ENCODE peak calls at places on chromosomes 6 and 20, in seven cellular contexts. H, P, K, F, A, S and Y are unnamed samples.
A peak's percentile ranks its signal among the peaks of the same experiment; 100 is the strongest.

GRCh38 chr20:58986968-58987517 is 6.0 kb downstream of the NELFCD start:
- DNase-seq in K (no peak), H (no peak), S (no peak), P (no peak), A (no peak), F (no peak), Y (peak; percentile 11)

GRCh38 chr6:46781478-46782378 is 11.5 kb upstream of the MEP1A start:
- DNase-seq in H (peak; percentile 91), S (peak; percentile 49), F (peak; percentile 50), K (peak; percentile 26), A (no peak), P (peak; percentile 6), Y (peak; percentile 30)

GRCh38 chr20:31894980-31895675 is 24.7 kb downstream of the TTLL9 start:
- DNase-seq in P (no peak), H (peak; percentile 88), K (peak; percentile 87), A (peak; percentile 93), F (peak; percentile 49), S (peak; percentile 60), Y (no peak)

GRCh38 chr6:127146935-127147334 is 28.5 kb downstream of the RSPO3 start:
- DNase-seq in H (no peak), F (peak; percentile 82), P (no peak), K (no peak), A (no peak), S (no peak), Y (no peak)

GRCh38 chr20:62296724-62297448 is 5.9 kb upstream of the ADRM1 start:
- DNase-seq in S (peak; percentile 47), A (no peak), P (no peak), H (no peak), K (peak; percentile 61), F (no peak), Y (no peak)

GRCh38 chr6:163405412-163406309 is 8.9 kb upstream of the QKI start:
- DNase-seq in K (peak; percentile 88), S (peak; percentile 86), A (no peak), F (no peak), P (no peak), H (peak; percentile 45), Y (peak; percentile 69)

GRCh38 chr20:3156811-3157619 is 2.6 kb downstream of the FASTKD5 start:
- DNase-seq in F (peak; percentile 26), K (no peak), S (no peak), H (no peak), P (no peak), A (no peak), Y (no peak)

GRCh38 chr20:887137-887536 is 29.0 kb downstream of the ANGPT4 start:
- DNase-seq in P (peak; percentile 28), A (no peak), F (no peak), H (no peak), K (no peak), S (no peak), Y (no peak)

GRCh38 chr6:39464067-39464466 is 141.6 kb upstream of the KCNK16 start:
- DNase-seq in F (no peak), H (no peak), P (no peak), S (no peak), K (no peak), A (no peak), Y (no peak)

GRCh38 chr6:167235421-167236238 is 55.5 kb upstream of the UNC93A start:
- DNase-seq in S (no peak), K (no peak), P (no peak), H (no peak), A (no peak), F (no peak), Y (no peak)

GRCh38 chr6:131966443-131966842 is 15.3 kb upstream of the CCN2 start:
- DNase-seq in A (no peak), S (no peak), P (no peak), F (peak; percentile 28), K (no peak), H (no peak), Y (no peak)

GRCh38 chr6:26197736-26198625 is 110.8 kb downstream of the HFE start:
- DNase-seq in A (no peak), H (no peak), K (no peak), P (no peak), S (peak; percentile 26), F (peak; percentile 27), Y (peak; percentile 81)

GRCh38 chr6:47044418-47044817 is 2.3 kb upstream of the ADGRF1 start:
- DNase-seq in S (no peak), F (no peak), H (no peak), P (no peak), A (no peak), K (no peak), Y (no peak)

GRCh38 chr20:58192567-58192966 is 35.9 kb downstream of the ANKRD60 start:
- DNase-seq in A (no peak), K (no peak), H (no peak), P (no peak), F (no peak), S (no peak), Y (no peak)

GRCh38 chr6:12113190-12113578 is 101.1 kb downstream of the HIVEP1 start:
- DNase-seq in F (peak; percentile 84), P (no peak), S (no peak), K (no peak), H (no peak), A (no peak), Y (no peak)

GRCh38 chr6:159107451-159108260 is 61.5 kb upstream of the FNDC1 start:
- DNase-seq in F (no peak), H (no peak), K (no peak), P (no peak), A (peak; percentile 75), S (no peak), Y (no peak)

GRCh38 chr6:27290065-27290849 is 21.8 kb downstream of the POM121L2 start:
- DNase-seq in S (no peak), F (peak; percentile 63), H (no peak), P (no peak), A (no peak), K (no peak), Y (no peak)

GRCh38 chr6:17091122-17091521 is 10.7 kb upstream of the STMND1 start:
- DNase-seq in P (no peak), H (no peak), K (no peak), S (no peak), A (no peak), F (peak; percentile 32), Y (no peak)

GRCh38 chr6:103105686-103106085 is 1712.2 kb downstream of the GRIK2 start:
- DNase-seq in S (no peak), K (no peak), P (no peak), F (no peak), A (no peak), H (no peak), Y (no peak)

GRCh38 chr20:59756241-59756640 is 151.9 kb downstream of the PHACTR3 start:
- DNase-seq in P (no peak), S (no peak), A (no peak), H (no peak), K (no peak), F (no peak), Y (no peak)

GRCh38 chr20:18223399-18223798 is 64.9 kb upstream of the ZNF133 start:
- DNase-seq in K (no peak), P (no peak), S (no peak), A (no peak), F (no peak), H (no peak), Y (no peak)

GRCh38 chr6:109183109-109183508 is 87.8 kb downstream of the CEP57L1 start:
- DNase-seq in K (no peak), H (no peak), A (no peak), S (no peak), P (no peak), F (no peak), Y (no peak)
- TF ChIP-seq CTCF in K (no peak), H (no peak), A (no peak), S (no peak), P (peak; percentile 10), F (no peak), Y (peak; percentile 16)

DNA sequence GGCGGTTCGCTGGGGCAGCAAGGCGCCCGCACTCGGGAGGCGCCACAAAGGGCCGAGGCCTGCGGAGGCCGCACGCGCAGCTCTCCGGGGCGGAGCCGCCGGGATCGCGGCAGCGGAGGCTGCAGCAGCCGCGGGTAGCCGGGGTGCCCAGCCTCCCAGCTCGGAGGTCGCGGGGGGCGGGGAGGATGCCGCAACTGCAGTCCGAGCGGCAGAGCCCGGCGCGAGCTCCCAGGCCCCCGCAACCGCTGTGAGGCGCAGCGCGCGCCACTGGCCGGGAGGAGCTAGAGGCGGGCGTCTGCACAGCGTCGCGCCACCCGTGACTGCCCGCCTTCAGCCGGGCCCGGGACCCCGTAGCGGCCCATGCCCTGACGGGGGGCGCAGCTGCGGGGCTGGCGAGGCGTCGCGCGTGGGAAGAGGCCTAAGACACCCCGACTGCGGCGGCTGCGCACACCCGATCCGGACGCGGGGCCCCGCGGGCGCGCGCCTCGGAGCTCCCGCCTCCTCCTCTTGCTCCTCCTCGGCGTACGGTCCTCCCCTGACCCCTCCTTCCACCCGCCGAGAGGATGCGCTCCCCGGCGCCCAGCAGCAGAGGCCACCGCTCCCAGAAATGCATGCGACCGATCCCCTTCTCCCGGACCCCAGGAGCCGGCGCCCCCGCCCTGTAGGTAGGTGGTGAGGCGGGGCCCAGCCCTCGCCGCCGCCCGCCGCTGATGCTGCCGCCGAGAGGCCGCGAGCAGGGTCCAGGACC is at the start of gene NCOA7:
- DNase-seq in F (peak; percentile 67), H (peak; percentile 71), S (peak; percentile 89), P (peak; percentile 50), A (no peak), K (peak; percentile 80), Y (peak; percentile 90)
- TF ChIP-seq POLR2A in F (peak; percentile 28), H (peak; percentile 95), S (peak; percentile 25), P (peak; percentile 55), A (peak; percentile 93), K (peak; percentile 89), Y (peak; percentile 91)

GRCh38 chr6:168326294-168327261 is 7.0 kb upstream of the DACT2 start:
- DNase-seq in F (no peak), S (no peak), A (peak; percentile 58), H (no peak), P (no peak), K (no peak), Y (no peak)
- TF ChIP-seq CTCF in F (no peak), S (no peak), A (no peak), H (no peak), P (no peak), K (no peak), Y (no peak)

DNA sequence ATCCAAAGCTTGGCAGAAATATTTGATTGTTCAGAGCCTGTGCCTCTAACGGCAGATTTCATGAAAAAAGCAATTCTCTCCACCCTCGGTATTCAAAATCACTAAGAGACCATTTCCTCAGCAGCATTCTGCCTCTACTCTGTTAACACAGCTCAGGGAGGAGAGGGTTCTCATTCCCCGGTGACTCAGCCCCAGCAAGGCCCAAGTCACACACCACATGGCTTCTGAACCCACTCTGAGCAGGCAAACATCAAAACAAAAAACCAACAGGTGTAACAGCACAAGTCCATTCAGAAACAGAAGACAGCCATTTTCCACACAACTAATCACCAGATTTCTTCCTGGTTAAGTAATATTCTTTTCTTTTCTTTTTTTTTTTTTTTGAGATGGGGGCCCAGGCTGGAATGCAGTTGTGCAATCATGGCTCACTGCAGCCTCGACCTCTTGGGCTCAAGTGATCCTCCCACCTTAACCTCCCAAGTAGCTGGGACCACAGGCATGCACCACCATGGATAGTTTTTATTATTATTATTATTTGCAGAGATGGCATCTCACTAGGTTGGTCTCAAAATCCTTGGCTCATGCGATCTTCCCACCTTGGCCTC is 55.4 kb downstream of the GFOD1 start:
- DNase-seq in K (no peak), S (no peak), A (no peak), P (no peak), H (no peak), F (peak; percentile 55), Y (no peak)
- TF ChIP-seq POLR2A in K (no peak), S (no peak), A (no peak), P (no peak), H (no peak), F (no peak), Y (no peak)